ENCODE peak calls at places on chromosomes 13 and 19, in eight cellular contexts. F is CD8-positive, alpha-beta T cell; U is PC-9; H is neuronal stem cell; S is HFF-Myc; G is pancreas; I is fibroblast of pulmonary artery; C is mesendoderm. R is an unnamed sample.

GRCh38 chr13:79637086-79637763 is 156.3 kb downstream of the NDFIP2 start:
- DNase-seq in F (no peak), U (no peak), H (no peak), S (no peak), G (peak; percentile 36), I (peak; percentile 67), C (no peak), R (peak; percentile 87)

GRCh38 chr19:14473073-14473790 is 1.9 kb downstream of the PTGER1 start:
- DNase-seq in F (no peak), U (no peak), H (no peak), S (no peak), G (no peak), I (no peak), C (no peak), R (no peak)

GRCh38 chr13:49411353-49411752 is 32.5 kb downstream of the CAB39L start:
- DNase-seq in F (no peak), U (no peak), H (no peak), S (no peak), G (no peak), I (no peak), C (no peak), R (no peak)

GRCh38 chr19:31648347-31648746 is 299.1 kb upstream of the TSHZ3 start:
- DNase-seq in F (no peak), U (no peak), H (no peak), S (no peak), G (no peak), I (no peak), C (no peak), R (peak; percentile 7)

GRCh38 chr13:26965058-26965380 is 204.4 kb upstream of the GPR12 start:
- DNase-seq in F (no peak), U (no peak), H (no peak), S (no peak), G (no peak), I (no peak), C (no peak), R (no peak)

GRCh38 chr19:31283701-31284100 is 65.5 kb downstream of the TSHZ3 start:
- DNase-seq in F (no peak), U (no peak), H (no peak), S (no peak), G (no peak), I (no peak), C (no peak), R (no peak)

GRCh38 chr19:35142531-35143230 is 374 bp upstream of the FXYD7 start:
- DNase-seq in F (peak; percentile 88), U (no peak), H (no peak), S (no peak), G (peak; percentile 81), I (peak; percentile 52), C (peak; percentile 75), R (no peak)

GRCh38 chr19:17262557-17262956 is 2.0 kb downstream of the USHBP1 start:
- DNase-seq in F (no peak), U (no peak), H (no peak), S (no peak), G (no peak), I (no peak), C (no peak), R (no peak)

GRCh38 chr19:28542394-28543243 is 670.3 kb downstream of the UQCRFS1 start:
- DNase-seq in F (no peak), U (no peak), H (no peak), S (no peak), G (no peak), I (no peak), C (no peak), R (no peak)

GRCh38 chr13:20460744-20461143 is 64.9 kb downstream of the CRYL1 start:
- DNase-seq in F (no peak), U (no peak), H (no peak), S (no peak), G (no peak), I (no peak), C (no peak), R (no peak)

GRCh38 chr19:32196690-32197420 is 148.6 kb upstream of the ZNF507 start:
- DNase-seq in F (peak; percentile 5), U (no peak), H (no peak), S (no peak), G (no peak), I (no peak), C (no peak), R (no peak)

GRCh38 chr19:17777840-17778620 is 16.9 kb upstream of the B3GNT3 start:
- DNase-seq in F (no peak), U (peak; percentile 82), H (peak; percentile 54), S (no peak), G (peak; percentile 52), I (peak; percentile 38), C (peak; percentile 92), R (no peak)

GRCh38 chr13:96993660-96994029 is 631 bp downstream of the OXGR1 start:
- DNase-seq in F (no peak), U (no peak), H (no peak), S (no peak), G (no peak), I (no peak), C (peak; percentile 43), R (no peak)

GRCh38 chr13:102466836-102467235 is 65.0 kb upstream of the FGF14 start:
- DNase-seq in F (no peak), U (no peak), H (no peak), S (no peak), G (no peak), I (no peak), C (no peak), R (no peak)

GRCh38 chr13:86082116-86082515 is 282.9 kb upstream of the SLITRK6 start:
- DNase-seq in F (no peak), U (no peak), H (no peak), S (no peak), G (no peak), I (no peak), C (no peak), R (no peak)

GRCh38 chr13:38821753-38822551 is 135.1 kb downstream of the FREM2 start:
- DNase-seq in F (no peak), U (no peak), H (no peak), S (no peak), G (no peak), I (no peak), C (peak; percentile 66), R (no peak)

GRCh38 chr19:12331211-12331941 is 2.1 kb downstream of the ZNF563 start:
- DNase-seq in F (no peak), U (no peak), H (no peak), S (no peak), G (no peak), I (no peak), C (no peak), R (no peak)

GRCh38 chr19:46710687-46711086 is 6.2 kb downstream of the PRKD2 start:
- DNase-seq in F (no peak), U (no peak), H (no peak), S (no peak), G (no peak), I (no peak), C (peak; percentile 62), R (no peak)

GRCh38 chr13:74465279-74465678 is 331.1 kb upstream of the KLF12 start:
- DNase-seq in F (no peak), U (no peak), H (no peak), S (no peak), G (no peak), I (no peak), C (peak; percentile 46), R (no peak)

GRCh38 chr19:14114854-14115253 is 2.7 kb downstream of the PRKACA start:
- DNase-seq in F (peak; percentile 62), U (peak; percentile 30), H (no peak), S (no peak), G (peak; percentile 49), I (no peak), C (peak; percentile 40), R (no peak)

GRCh38 chr19:47723573-47723923 is 10.3 kb downstream of the EHD2 start:
- DNase-seq in F (no peak), U (peak; percentile 83), H (no peak), S (no peak), G (peak; percentile 56), I (peak; percentile 91), C (peak; percentile 42), R (peak; percentile 92)

GRCh38 chr13:57595775-57596174 is 35.8 kb upstream of the PCDH17 start:
- DNase-seq in F (no peak), U (no peak), H (no peak), S (no peak), G (no peak), I (no peak), C (no peak), R (no peak)

GRCh38 chr13:57604442-57604841 is 27.1 kb upstream of the PCDH17 start:
- DNase-seq in F (no peak), U (no peak), H (no peak), S (no peak), G (no peak), I (no peak), C (peak; percentile 28), R (no peak)

DNA sequence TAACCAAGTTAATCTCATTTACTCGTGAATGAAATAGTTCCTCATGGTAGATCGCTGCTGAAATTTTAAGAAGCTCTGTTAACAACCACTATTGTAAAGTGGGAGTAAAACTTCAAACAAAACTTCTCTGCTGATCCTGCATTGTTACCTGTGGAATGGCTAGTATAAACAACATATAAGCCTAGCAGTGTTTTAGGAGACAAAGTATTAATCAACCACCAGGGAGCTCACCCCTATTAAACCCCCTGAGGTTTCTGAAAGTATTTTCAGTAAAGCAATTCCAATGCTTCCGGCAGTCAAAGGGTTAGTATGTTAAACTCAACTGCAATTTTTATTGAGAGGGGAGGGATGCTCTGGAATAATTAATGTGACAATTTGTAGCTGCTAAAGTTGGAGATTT is 30.0 kb upstream of the PCDH17 start:
- DNase-seq in F (no peak), U (no peak), H (no peak), S (no peak), G (no peak), I (no peak), C (peak; percentile 18), R (no peak)
- H3K4me3 ChIP-seq in F (no peak overlapping the region), U (no peak overlapping the region), H (no peak overlapping the region), S (no peak overlapping the region), G (no peak overlapping the region), I (no peak overlapping the region), C (no peak overlapping the region), R (no peak overlapping the region)

GRCh38 chr13:31263346-31263745 is 63.6 kb downstream of the B3GLCT start:
- DNase-seq in F (no peak), U (no peak), H (no peak), S (no peak), G (no peak), I (no peak), C (no peak), R (no peak)
- H3K4me3 ChIP-seq in F (no peak overlapping the region), U (no peak overlapping the region), H (no peak overlapping the region), S (no peak overlapping the region), G (no peak overlapping the region), I (no peak overlapping the region), C (no peak overlapping the region), R (no peak overlapping the region)

GRCh38 chr13:99979453-99980200 is 2.0 kb upstream of the ZIC2 start:
- DNase-seq in F (peak; percentile 51), U (peak; percentile 46), H (no peak), S (no peak), G (no peak), I (no peak), C (peak; percentile 92), R (no peak)
- H3K4me3 ChIP-seq in F (no peak overlapping the region), U (peak overlapping the region; percentile 98), H (peak overlapping the region; percentile 89), S (peak overlapping the region; percentile 15), G (peak overlapping the region; percentile 63), I (no peak overlapping the region), C (peak overlapping the region; percentile 86), R (no peak overlapping the region)

DNA sequence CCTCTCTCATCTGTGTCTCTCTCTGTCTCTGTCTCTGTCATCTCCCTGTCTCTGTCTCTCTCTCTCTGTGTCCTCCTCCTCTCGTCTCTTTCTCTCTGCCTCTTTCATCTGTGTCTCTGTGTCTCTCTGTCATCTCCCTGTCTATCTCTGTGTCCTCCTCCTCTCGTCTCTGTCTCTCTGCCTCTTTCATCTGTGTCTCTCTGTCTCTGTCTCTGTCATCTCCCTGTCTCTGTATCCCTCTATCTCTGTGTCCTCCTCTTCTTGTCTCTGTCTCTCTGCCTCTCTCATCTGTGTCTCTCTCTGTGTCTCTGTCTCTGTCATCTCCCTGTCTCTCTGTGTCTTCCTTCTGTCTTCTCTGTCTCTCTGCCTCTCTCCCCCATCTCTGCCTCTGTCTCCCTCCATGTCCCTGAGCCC is 551 bp upstream of the EBI3 start:
- DNase-seq in F (no peak), U (no peak), H (no peak), S (no peak), G (no peak), I (no peak), C (no peak), R (no peak)
- H3K4me3 ChIP-seq in F (no peak overlapping the region), U (no peak overlapping the region), H (no peak overlapping the region), S (no peak overlapping the region), G (no peak overlapping the region), I (no peak overlapping the region), C (no peak overlapping the region), R (no peak overlapping the region)